ENCODE peak calls at places on chromosomes 12 and 14, in four cellular contexts. X is PC-3, R is HCT116, L is neural progenitor cell. Q is an unnamed sample.

GRCh38 chr12:23472329-23472971 is 477.0 kb downstream of the SOX5 start:
- DNase-seq in X (no peak), R (no peak), L (no peak), Q (no peak)

GRCh38 chr12:79086546-79086945 is 222.0 kb downstream of the SYT1 start:
- DNase-seq in X (no peak), R (no peak), L (no peak), Q (no peak)

GRCh38 chr14:79378020-79378419 is 833.3 kb downstream of the DIO2 start:
- DNase-seq in X (no peak), R (no peak), L (no peak), Q (no peak)

GRCh38 chr14:67395876-67396189 is 16.1 kb downstream of the PLEK2 start:
- DNase-seq in X (peak; percentile 30), R (no peak), L (no peak), Q (no peak)

GRCh38 chr14:94423465-94424056 is 29.0 kb downstream of the SERPINA11 start:
- DNase-seq in X (peak; percentile 66), R (peak; percentile 75), L (peak; percentile 89), Q (peak; percentile 87)

GRCh38 chr12:46174919-46175318 is 93.9 kb downstream of the SLC38A1 start:
- DNase-seq in X (no peak), R (no peak), L (no peak), Q (no peak)

GRCh38 chr12:89933911-89934310 is 225.3 kb upstream of the ATP2B1 start:
- DNase-seq in X (no peak), R (no peak), L (no peak), Q (no peak)

GRCh38 chr12:114933428-114934160 is 249.6 kb upstream of the TBX3 start:
- DNase-seq in X (peak; percentile 98), R (peak; percentile 73), L (no peak), Q (peak; percentile 44)

GRCh38 chr14:56821177-56821576 is 10.9 kb upstream of the OTX2 start:
- DNase-seq in X (no peak), R (no peak), L (peak; percentile 34), Q (no peak)

GRCh38 chr14:21913759-21914158 is 240.1 kb upstream of the OR4E1 start:
- DNase-seq in X (peak; percentile 90), R (peak; percentile 71), L (peak; percentile 94), Q (peak; percentile 89)

GRCh38 chr14:85576848-85577541 is 47.1 kb downstream of the FLRT2 start:
- DNase-seq in X (peak; percentile 51), R (no peak), L (no peak), Q (no peak)

GRCh38 chr14:44945264-44945663 is 16.5 kb downstream of the KLHL28 start:
- DNase-seq in X (no peak), R (no peak), L (no peak), Q (no peak)

GRCh38 chr12:32566663-32567634 is 112.2 kb upstream of the DNM1L start:
- DNase-seq in X (no peak), R (no peak), L (no peak), Q (no peak)

GRCh38 chr14:83019744-83020414 is 1486.2 kb upstream of the SEL1L start:
- DNase-seq in X (no peak), R (no peak), L (no peak), Q (no peak)

GRCh38 chr12:1691123-1692007 is 495 bp downstream of the ADIPOR2 start:
- DNase-seq in X (peak; percentile 24), R (no peak), L (peak; percentile 92), Q (peak; percentile 67)

GRCh38 chr12:46556105-46556559 is 183.6 kb upstream of the SLC38A2 start:
- DNase-seq in X (peak; percentile 93), R (peak; percentile 84), L (no peak), Q (no peak)

GRCh38 chr12:94020335-94020734 is 128.0 kb upstream of the PLXNC1 start:
- DNase-seq in X (no peak), R (no peak), L (no peak), Q (no peak)

GRCh38 chr12:55019784-55020183 is at the start of gene NEUROD4:
- DNase-seq in X (peak; percentile 66), R (peak; percentile 12), L (peak; percentile 96), Q (peak; percentile 87)

DNA sequence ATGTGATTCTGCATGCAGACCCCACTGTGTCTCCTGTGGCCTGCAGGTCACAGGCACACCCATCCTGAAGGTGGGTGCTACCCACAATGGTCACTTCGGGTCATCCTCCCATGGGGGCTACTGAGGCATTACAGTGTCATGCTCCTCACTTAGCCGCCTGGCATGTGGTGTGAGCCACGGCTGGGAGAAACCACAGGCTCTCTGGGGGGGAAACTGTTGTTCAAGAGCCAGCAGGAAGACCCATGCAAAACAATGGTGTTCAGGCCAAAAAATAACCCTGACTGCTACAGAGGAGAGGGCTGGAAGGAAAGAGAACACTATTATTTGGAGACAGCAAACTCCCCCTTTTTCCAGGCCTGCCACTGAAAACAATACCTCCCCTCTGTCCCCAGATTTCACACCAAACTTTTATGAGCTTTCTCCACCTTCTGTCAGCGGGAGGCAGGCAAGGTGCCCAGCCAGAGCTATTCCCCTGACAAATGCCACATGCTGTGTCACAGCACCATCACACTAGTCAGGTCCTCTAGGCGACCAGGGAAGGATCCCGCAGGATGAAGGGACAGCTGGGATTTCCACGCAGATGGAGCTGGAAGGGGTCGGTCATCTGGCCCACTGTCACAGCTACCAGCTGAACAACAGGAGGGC is 83.7 kb downstream of the CHGA start:
- DNase-seq in X (no peak), R (no peak), L (no peak), Q (no peak)
- TF ChIP-seq EZH2phosphoT487 in X (no peak), R (no peak), L (no peak), Q (no peak)

DNA sequence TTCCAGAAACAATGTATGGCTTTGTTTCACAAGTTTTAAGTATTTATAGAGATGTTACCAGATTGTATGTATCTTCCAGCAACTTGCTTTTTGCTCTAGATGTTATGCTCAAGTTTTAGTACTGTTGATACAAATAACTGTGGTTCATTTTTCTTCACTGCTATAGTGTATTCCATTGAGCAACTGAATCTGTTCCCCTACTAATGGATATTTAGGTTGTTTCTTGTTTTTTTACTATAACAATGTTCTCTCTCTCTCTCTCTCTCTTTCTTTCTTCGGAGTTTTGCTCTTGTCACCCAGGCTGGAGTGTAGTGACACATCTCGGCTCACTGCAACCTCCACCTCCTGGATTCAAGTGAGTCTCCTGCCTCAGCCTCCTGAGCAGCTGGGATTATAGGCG is 16.6 kb downstream of the HCAR2 start:
- DNase-seq in X (no peak), R (no peak), L (no peak), Q (no peak)
- H3K27ac ChIP-seq in X (no peak overlapping the region), R (no peak overlapping the region), L (no peak overlapping the region), Q (peak overlapping the region; percentile 29)

DNA sequence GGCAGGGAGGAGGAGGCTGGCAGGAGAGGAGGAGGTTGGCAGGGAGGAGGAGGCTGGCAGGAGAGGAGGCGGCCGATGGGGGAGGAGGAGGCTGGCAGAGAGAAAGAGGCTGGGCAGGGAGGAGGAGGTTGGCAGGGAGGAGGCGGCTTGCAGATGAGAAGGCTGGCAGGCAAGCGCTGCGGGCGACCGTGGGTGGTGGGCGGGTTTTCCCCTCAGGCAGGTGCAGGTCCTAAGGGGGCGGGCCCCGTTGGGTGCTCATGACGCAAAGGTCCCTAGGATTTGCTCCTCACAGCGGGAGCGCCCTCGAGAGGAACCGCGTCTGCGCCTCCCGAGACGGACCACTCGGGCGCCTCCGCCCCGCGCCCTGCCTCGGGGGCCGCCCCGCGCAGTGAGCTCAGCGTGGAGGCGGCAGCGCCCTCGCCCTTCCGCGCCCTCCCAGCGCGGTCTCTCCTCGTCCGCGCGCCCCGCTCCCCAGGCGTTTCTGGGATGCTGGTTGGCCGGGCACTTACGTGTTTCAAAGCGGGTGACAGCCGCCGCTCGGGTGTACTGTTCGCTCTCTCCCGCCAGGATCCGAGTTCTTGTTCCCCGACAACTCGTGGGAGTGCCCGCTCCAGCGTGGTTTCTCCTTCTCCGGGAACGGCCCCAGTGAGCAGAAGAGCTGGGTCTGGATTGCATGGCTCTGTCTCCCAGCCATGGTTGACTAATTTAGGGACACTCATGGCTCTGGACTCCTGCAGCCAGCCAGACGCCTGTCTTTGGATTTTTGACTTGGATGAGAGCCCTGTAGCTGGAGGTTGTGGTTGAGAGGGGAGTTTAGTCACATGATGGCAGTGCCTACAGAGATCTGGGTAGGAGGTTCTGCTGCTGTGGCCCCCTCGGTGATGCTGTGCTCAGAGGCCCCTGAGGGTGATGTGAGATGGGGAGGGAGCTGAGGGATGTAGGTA is 64.1 kb upstream of the PPP4R3A start:
- DNase-seq in X (peak; percentile 64), R (peak; percentile 68), L (peak; percentile 62), Q (peak; percentile 61)
- TF ChIP-seq EZH2 in X (no peak), R (no peak), L (peak; percentile 55), Q (no peak)

GRCh38 chr14:34913619-34914018 is 38.5 kb upstream of the BAZ1A start:
- DNase-seq in X (no peak), R (no peak), L (no peak), Q (no peak)

GRCh38 chr14:34911209-34912150 is 36.3 kb upstream of the BAZ1A start:
- DNase-seq in X (peak; percentile 54), R (no peak), L (no peak), Q (no peak)

GRCh38 chr14:34906287-34906686 is 31.1 kb upstream of the BAZ1A start:
- DNase-seq in X (no peak), R (no peak), L (no peak), Q (no peak)

GRCh38 chr14:34912966-34913365 is 37.8 kb upstream of the BAZ1A start:
- DNase-seq in X (no peak), R (no peak), L (no peak), Q (no peak)

DNA sequence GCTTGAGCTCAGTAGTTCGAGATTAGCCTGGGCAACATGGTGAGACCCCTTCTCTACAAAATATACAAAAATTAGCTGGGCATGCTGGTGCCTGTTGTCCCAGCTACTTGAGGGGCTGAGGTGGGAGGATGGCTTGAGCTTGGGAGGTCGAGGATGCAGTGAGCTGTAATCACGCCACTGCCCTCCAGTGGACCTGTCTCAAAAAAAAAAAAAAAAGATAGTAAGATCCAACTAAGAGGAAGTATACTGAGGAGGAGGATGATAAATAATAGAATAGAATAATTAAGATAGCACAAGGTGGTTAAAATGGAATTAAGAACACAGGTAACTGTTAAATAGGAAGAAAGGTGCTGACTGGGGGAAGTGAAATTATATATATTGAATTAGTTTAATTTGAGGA is 37.0 kb upstream of the BAZ1A start:
- DNase-seq in X (no peak), R (no peak), L (no peak), Q (no peak)
- TF ChIP-seq EZH2phosphoT487 in X (no peak), R (no peak), L (no peak), Q (no peak)

DNA sequence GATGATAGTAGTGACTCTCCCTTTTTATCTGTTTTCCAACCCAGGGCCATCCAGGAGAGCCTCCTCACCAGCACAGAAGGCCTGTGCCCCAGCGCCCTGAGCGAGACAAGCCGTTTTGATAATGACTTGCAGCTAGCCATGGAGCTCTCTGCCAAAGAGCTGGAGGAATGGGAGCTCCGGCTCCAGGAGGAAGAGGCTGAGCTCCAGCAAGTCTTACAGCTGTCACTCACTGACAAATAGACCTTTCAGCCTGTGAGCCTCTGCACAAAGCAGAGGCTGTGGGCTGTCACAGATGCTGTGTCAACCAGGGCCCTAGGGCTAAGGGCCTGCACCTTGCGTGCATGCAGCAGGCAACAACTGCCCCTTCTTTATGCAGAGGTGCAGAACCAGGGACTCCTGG is 11.0 kb downstream of the C12orf76 start:
- DNase-seq in X (no peak), R (no peak), L (no peak), Q (no peak)
- H3K27ac ChIP-seq in X (no peak overlapping the region), R (no peak overlapping the region), L (no peak overlapping the region), Q (peak overlapping the region; percentile 90)

GRCh38 chr14:61813101-61813596 is 50.9 kb downstream of the SNAPC1 start:
- DNase-seq in X (no peak), R (no peak), L (peak; percentile 27), Q (no peak)
- TF ChIP-seq EZH2 in X (peak; percentile 82), R (no peak), L (peak; percentile 65), Q (peak; percentile 56)

DNA sequence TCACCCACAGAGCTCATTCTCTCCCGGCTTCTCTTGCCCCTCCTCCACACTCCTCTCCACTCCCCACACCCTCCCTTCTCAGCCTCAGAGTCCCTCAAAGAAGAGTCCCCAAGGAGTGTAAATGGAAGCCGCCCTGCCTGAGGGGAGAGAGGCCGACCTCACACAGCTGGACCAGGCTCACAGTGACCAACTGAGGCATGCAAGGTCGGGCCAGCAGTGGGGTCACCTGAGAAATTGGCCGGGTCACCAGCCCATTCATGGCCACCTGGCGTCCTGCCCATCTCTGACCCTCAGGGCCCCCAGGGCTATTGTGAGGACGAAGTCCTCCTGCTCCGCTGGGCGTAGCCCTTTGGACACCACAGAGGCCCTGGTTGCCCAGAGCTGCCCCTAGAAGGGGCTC is 49.5 kb upstream of the NUAK1 start:
- DNase-seq in X (no peak), R (no peak), L (peak; percentile 72), Q (no peak)
- TF ChIP-seq EZH2phosphoT487 in X (no peak), R (no peak), L (no peak), Q (no peak)